ENCODE peak calls at places on chromosomes 5 and 9, in ten cellular contexts. W is activated gamma-delta T cell; J is AG08395; F is dermis blood vessel endothelial cell; Z is activated CD8-positive, alpha-beta memory T cell treated with anti-CD3 and anti-CD28 coated beads, Interleukin-2, amount 50 U/mL, for 48 hours; K is HuH-7; A is CD8-positive, alpha-beta memory T cell; D is heart left ventricle; R is NCI-H1417 treated with DMSO at 0.1 percent for 48 hours; U is Calu3. E is an unnamed sample.

GRCh38 chr5:65142007-65142406 is 339.7 kb downstream of the ADAMTS6 start:
- DNase-seq in W (no peak), J (no peak), F (no peak), Z (no peak), K (no peak), A (no peak), D (no peak), R (no peak), U (no peak), E (no peak)

GRCh38 chr5:55604611-55605067 is 69.9 kb upstream of the PLPP1 start:
- DNase-seq in W (no peak), J (peak), F (no peak), Z (no peak), K (no peak), A (no peak), D (no peak), R (no peak), U (no peak), E (peak)

GRCh38 chr5:180830253-180831138 is 27.9 kb upstream of the MGAT1 start:
- DNase-seq in W (peak), J (no peak), F (no peak), Z (peak), K (peak), A (peak), D (peak), R (no peak), U (no peak), E (peak)

GRCh38 chr5:173627860-173628392 is 11.5 kb upstream of the BOD1 start:
- DNase-seq in W (no peak), J (no peak), F (no peak), Z (no peak), K (no peak), A (no peak), D (no peak), R (no peak), U (no peak), E (no peak)

GRCh38 chr5:13019729-13020128 is 924.8 kb downstream of the DNAH5 start:
- DNase-seq in W (no peak), J (no peak), F (no peak), Z (no peak), K (no peak), A (no peak), D (no peak), R (no peak), U (no peak), E (no peak)

GRCh38 chr9:16106211-16106610 is 553.4 kb downstream of the CCDC171 start:
- DNase-seq in W (no peak), J (no peak), F (no peak), Z (no peak), K (no peak), A (no peak), D (no peak), R (no peak), U (no peak), E (no peak)

GRCh38 chr9:137460363-137461315 is 1.5 kb upstream of the NSMF start:
- DNase-seq in W (no peak), J (no peak), F (no peak), Z (no peak), K (no peak), A (no peak), D (peak), R (no peak), U (no peak), E (no peak)

GRCh38 chr5:67051164-67051563 is 145.4 kb downstream of the CD180 start:
- DNase-seq in W (no peak), J (no peak), F (no peak), Z (no peak), K (no peak), A (no peak), D (no peak), R (no peak), U (no peak), E (no peak)

GRCh38 chr5:135398160-135398854 is 724 bp downstream of the MACROH2A1 start:
- DNase-seq in W (no peak), J (no peak), F (peak), Z (peak), K (peak), A (peak), D (peak), R (no peak), U (peak), E (no peak)

GRCh38 chr9:106333487-106333886 is 529.5 kb upstream of the ZNF462 start:
- DNase-seq in W (no peak), J (no peak), F (no peak), Z (no peak), K (no peak), A (no peak), D (no peak), R (peak), U (no peak), E (no peak)

GRCh38 chr5:141430332-141431113 is at the start of gene PCDHGA12:
- DNase-seq in W (no peak), J (peak), F (peak), Z (no peak), K (no peak), A (no peak), D (peak), R (no peak), U (no peak), E (no peak)

E was measured in H4.